ENCODE peak calls at places on chromosomes 13 and 19, in five cellular contexts. E is K562, A is HepG2, D is SK-N-SH, F is GM12878. H is an unnamed sample.

GRCh38 chr19:46211201-46211881 is 18.2 kb upstream of the IGFL1 start:
- DNase-seq in F (no peak), A (no peak), E (no peak), D (no peak), H (no peak)

GRCh38 chr13:20566424-20566916 is 487 bp upstream of the IFT88 start:
- DNase-seq in D (no peak), E (no peak), A (peak), F (no peak), H (no peak)

GRCh38 chr19:33403221-33403972 is 29.9 kb downstream of the CEBPG start:
- DNase-seq in D (peak), A (peak), E (no peak), F (no peak), H (no peak)

GRCh38 chr13:52406629-52407028 is 657 bp upstream of the THSD1 start:
- DNase-seq in F (no peak), E (no peak), D (no peak), A (no peak), H (no peak)

GRCh38 chr13:114102521-114103288 is 29.7 kb downstream of the RASA3 start:
- DNase-seq in D (peak), E (no peak), A (no peak), F (no peak), H (no peak)

GRCh38 chr19:41310031-41310831 is at the start of gene CCDC97:
- DNase-seq in A (peak), D (peak), F (peak), E (peak), H (peak)

GRCh38 chr19:3516675-3517207 is 10.6 kb downstream of the FZR1 start:
- DNase-seq in D (peak), F (peak), A (no peak), E (no peak), H (no peak)

GRCh38 chr19:34217952-34218817 is 36.2 kb upstream of the GARRE1 start:
- DNase-seq in A (no peak), E (peak), D (peak), F (peak), H (peak)

GRCh38 chr19:30635026-30635985 is 263.1 kb downstream of the ZNF536 start:
- DNase-seq in D (no peak), A (no peak), F (no peak), E (no peak), H (no peak)

GRCh38 chr13:30808600-30808999 is 73.3 kb downstream of the ALOX5AP start:
- DNase-seq in A (no peak), F (no peak), D (no peak), E (no peak), H (no peak)

GRCh38 chr13:91805605-91806004 is 407.2 kb downstream of the GPC5 start:
- DNase-seq in A (no peak), F (no peak), D (no peak), E (no peak), H (no peak)

GRCh38 chr19:49020931-49021895 is 2.9 kb downstream of the CGB3 start:
- DNase-seq in E (no peak), F (no peak), A (peak), D (peak), H (no peak)

GRCh38 chr13:41017744-41018582 is 1.2 kb downstream of the ELF1 start:
- DNase-seq in A (peak), D (no peak), E (no peak), F (no peak), H (no peak)

GRCh38 chr13:78657699-78658629 is 991 bp downstream of the OBI1 start:
- DNase-seq in D (peak), F (no peak), A (peak), E (peak), H (no peak)

GRCh38 chr13:110396913-110397379 is 89.9 kb downstream of the COL4A2 start:
- DNase-seq in F (no peak), E (no peak), A (no peak), D (no peak), H (no peak)

DNA sequence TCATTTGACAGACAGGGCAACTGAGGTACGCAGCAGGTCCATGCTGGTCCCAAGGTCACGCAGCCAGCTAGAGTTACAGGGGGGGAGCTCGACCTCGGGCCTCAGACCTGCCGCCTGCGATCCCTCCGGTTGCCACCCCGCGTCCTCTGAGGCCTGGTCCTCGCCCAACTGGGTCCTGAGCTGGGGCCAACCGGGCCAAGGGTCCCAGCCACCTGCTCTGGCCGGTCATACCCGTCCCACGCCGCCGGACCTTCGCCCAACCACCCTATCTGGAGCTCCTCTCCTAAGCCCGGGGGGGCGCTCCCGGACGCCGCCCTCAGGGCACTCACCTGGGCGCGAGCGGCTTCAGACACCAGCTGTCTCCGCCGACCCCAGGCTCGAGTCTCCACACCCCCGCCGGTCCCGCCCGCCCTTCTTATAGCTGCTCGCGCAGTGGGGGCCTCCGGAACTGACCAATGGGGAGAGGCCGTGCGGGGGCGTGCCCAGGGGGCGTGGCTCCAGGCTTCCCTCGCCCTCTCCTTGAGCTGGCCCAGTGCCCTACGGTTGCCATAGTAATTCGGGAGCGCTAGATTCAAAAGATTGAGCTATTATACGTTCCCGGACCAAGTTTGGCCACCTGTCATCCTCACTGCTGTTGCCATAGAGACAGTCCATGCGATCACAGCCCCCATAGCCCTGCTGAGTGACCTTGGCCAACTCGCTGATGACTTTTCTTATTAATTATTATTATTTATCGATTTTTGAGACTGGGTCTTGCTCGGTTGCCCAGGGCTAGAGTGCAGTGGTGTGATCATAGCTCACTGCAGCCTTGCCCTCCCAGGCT is at the start of gene PLIN5:
- DNase-seq in A (peak), E (peak), D (peak), F (peak), H (no peak)
- TF ChIP-seq REST in A (no peak), E (no peak), D (no peak), F (no peak), H (no peak)

DNA sequence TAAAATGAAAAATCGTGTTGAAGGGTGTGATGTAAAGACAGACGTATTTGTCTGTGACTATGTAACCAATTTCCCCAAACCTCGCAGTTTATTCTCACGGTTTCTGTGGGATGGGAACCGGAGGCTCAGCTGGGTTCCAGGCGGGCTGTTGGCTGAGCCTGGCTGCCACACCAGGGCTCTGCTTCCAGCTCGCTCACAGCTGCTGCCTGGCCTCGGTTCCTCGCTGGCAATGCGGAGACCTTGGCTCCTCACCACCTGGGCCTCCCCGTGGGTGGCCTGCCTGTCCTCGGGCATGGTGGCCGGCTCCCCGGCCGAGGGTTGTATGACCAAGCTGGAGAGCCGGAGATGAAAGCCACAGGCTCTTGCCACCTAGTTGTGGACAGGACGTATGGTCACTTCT is 218.9 kb upstream of the MAB21L1 start:
- DNase-seq in A (no peak), E (no peak), F (no peak), D (no peak), H (no peak)
- TF ChIP-seq GABPA in A (no peak), E (no peak), F (no peak), D (no peak), H (no peak)

DNA sequence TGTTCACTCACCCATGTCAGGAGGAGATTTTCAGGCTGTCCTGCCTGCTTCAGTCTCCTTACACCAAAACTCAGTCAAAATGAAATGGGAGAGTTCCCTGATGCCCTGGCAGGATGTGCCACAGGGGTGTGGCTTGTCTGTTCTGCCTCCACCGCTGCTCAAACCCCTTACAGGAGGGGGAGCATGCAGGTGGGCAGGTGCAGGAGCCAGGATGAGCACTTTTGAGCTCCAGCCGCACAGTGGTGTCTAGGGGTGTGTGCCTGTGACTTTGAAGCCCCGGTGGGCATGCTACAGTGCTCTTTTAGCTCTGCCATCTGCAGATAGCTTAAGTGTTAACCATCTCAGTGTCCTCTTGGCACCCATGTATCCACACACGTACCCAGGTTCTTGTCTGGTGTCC is 71.9 kb upstream of the IPO5 start:
- DNase-seq in F (no peak), E (no peak), A (no peak), D (no peak), H (no peak)
- H3K27ac ChIP-seq in F (no peak), E (no peak), A (no peak), D (no peak), H (no peak)

GRCh38 chr19:7756258-7756657 is 6.8 kb upstream of the CLEC4M start:
- DNase-seq in D (no peak), A (no peak), E (no peak), F (no peak), H (no peak)
- TF ChIP-seq REST in D (no peak), A (no peak), E (no peak), F (no peak), H (no peak)

DNA sequence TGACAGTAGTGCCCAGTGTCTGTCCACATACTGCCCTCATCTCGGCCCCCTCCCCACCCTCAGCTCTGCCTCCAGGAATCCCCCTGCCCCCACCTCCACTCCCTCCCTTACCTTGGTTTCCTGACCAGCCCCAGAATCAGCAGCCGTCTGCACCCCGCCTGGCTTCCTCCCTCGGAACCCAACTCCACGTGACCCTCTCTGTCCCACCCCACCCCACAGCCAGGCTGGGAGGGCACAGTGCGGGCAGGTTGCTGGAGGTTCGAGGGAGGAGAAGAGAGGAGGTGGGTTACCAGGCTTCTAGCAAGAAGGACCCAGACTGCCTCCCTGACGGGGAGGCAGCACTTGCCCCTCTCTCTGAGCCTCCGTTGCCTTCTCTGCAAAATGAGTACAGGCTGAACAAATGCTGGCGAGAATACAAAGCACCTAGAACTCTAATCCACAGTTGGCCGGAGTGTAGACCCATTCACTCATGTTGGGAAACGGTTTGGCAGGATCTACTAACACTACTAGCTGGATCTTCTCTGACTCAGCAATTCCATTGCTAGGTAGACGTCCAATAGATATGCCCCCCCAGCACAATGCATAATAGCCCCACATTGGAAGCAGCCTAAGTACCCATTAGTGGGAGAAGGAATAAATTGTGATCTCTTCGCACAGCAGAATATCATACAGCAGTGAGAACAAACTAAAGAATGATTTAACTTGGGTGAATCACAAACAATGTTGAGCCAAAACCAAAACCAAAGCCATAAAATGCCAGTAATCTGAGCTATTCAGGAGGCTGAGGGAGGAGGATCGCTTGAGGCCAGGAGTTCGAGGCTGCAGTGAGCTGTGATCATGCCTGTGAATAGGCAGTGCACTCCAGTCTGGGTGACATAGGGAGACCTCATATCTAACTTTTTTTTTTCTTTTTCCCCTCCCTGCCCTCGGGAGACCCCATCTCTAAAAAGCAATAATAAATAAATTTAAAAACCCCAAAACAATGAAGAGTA is at the start of gene RASAL3:
- DNase-seq in D (no peak), A (no peak), E (no peak), F (peak), H (peak)
- TF ChIP-seq GABPA in D (no peak), A (no peak), E (no peak), F (no peak), H (no peak)

GRCh38 chr19:12229990-12230389 is 64.7 kb downstream of the ZNF44 start:
- DNase-seq in E (no peak), D (no peak), A (no peak), F (no peak), H (no peak)

GRCh38 chr19:12222980-12223630 is 60.2 kb downstream of the ZNF136 start:
- DNase-seq in A (no peak), D (no peak), E (no peak), F (no peak), H (no peak)

GRCh38 chr19:12224676-12225075 is 61.8 kb downstream of the ZNF136 start:
- DNase-seq in A (no peak), D (no peak), E (no peak), F (no peak), H (no peak)
- H3K27ac ChIP-seq in A (no peak), D (no peak), E (no peak), F (no peak), H (no peak)

GRCh38 chr13:111474136-111475002 is 153.9 kb downstream of the TEX29 start:
- DNase-seq in A (peak), F (no peak), D (peak), E (peak), H (no peak)
- TF ChIP-seq REST in A (no peak), F (no peak), D (no peak), E (no peak), H (no peak)

GRCh38 chr13:100518394-100519062 is 70.1 kb downstream of the GGACT start:
- DNase-seq in E (no peak), F (no peak), A (no peak), D (no peak), H (no peak)
- TF ChIP-seq GABPA in E (no peak), F (no peak), A (no peak), D (no peak), H (no peak)

GRCh38 chr13:76885203-76886004 is 801 bp downstream of the KCTD12 start:
- DNase-seq in E (peak), D (peak), F (no peak), A (no peak), H (no peak)

GRCh38 chr13:76886005-76886291 is 257 bp downstream of the KCTD12 start:
- DNase-seq in A (no peak), D (no peak), F (no peak), E (no peak), H (no peak)

GRCh38 chr13:76884571-76885202 is 1.5 kb downstream of the KCTD12 start:
- DNase-seq in D (peak), A (no peak), E (peak), F (no peak), H (no peak)

GRCh38 chr13:76882431-76882830 is 3.8 kb downstream of the KCTD12 start:
- DNase-seq in A (no peak), E (no peak), F (no peak), D (no peak), H (no peak)

GRCh38 chr13:76884167-76884566 is 2.0 kb downstream of the KCTD12 start:
- DNase-seq in F (no peak), D (no peak), A (no peak), E (no peak), H (no peak)
- H3K27ac ChIP-seq in F (no peak), D (no peak), A (no peak), E (no peak), H (no peak)

H was measured in HL-60.